ENCODE peak calls at places on chromosomes 4 and X, in five cellular contexts. S is MM.1S, C is GM23338, M is PC-3, G is GM23248. N is an unnamed sample.

GRCh38 chrX:154059729-154060245 is 37.7 kb downstream of the MECP2 start:
- DNase-seq in G (no peak), C (no peak), M (no peak), S (no peak), N (no peak)

GRCh38 chr4:168587326-168588125 is 90.7 kb downstream of the PALLD start:
- DNase-seq in G (peak; percentile 92), M (peak; percentile 95), S (no peak), C (no peak), N (peak; percentile 79)

GRCh38 chrX:36431819-36432218 is 512.3 kb downstream of the CFAP47 start:
- DNase-seq in G (peak; percentile 0), M (peak; percentile 46), C (no peak), S (no peak), N (no peak)

GRCh38 chrX:4550018-4550417 is 836.6 kb upstream of the PRKX start:
- DNase-seq in C (peak; percentile 40), S (no peak), M (peak; percentile 47), G (no peak), N (no peak)

GRCh38 chr4:4887426-4887825 is 28.0 kb downstream of the MSX1 start:
- DNase-seq in C (no peak), M (no peak), S (no peak), G (no peak), N (no peak)

GRCh38 chr4:92241094-92241493 is 62.7 kb upstream of the GRID2 start:
- DNase-seq in G (no peak), C (no peak), M (no peak), S (no peak), N (no peak)

GRCh38 chr4:61380865-61381264 is 180.7 kb downstream of the ADGRL3 start:
- DNase-seq in S (no peak), G (no peak), C (peak; percentile 50), M (no peak), N (no peak)

GRCh38 chr4:142846105-142846728 is at the start of gene INPP4B:
- DNase-seq in C (peak; percentile 73), M (peak; percentile 70), S (peak; percentile 71), G (peak; percentile 89), N (peak; percentile 46)

GRCh38 chr4:111905511-111905910 is 239.7 kb upstream of the FAM241A start:
- DNase-seq in M (no peak), G (no peak), S (no peak), C (no peak), N (no peak)

GRCh38 chr4:118173956-118174355 is 139.7 kb downstream of the NDST3 start:
- DNase-seq in C (no peak), M (peak; percentile 4), G (peak; percentile 81), S (no peak), N (no peak)

GRCh38 chr4:8537041-8537461 is 43.1 kb upstream of the GPR78 start:
- DNase-seq in G (peak; percentile 96), M (peak; percentile 93), S (no peak), C (no peak), N (peak; percentile 86)

GRCh38 chr4:113358784-113359183 is 309.3 kb downstream of the ANK2 start:
- DNase-seq in C (peak; percentile 20), M (peak; percentile 35), G (no peak), S (no peak), N (no peak)

GRCh38 chrX:137565921-137566745 is at the start of gene ZIC3:
- DNase-seq in M (peak; percentile 50), C (peak; percentile 80), S (no peak), G (peak; percentile 35), N (no peak)

GRCh38 chr4:10582059-10582686 is 102.4 kb downstream of the CLNK start:
- DNase-seq in M (peak; percentile 63), S (peak; percentile 37), G (peak; percentile 74), C (peak; percentile 72), N (peak; percentile 37)

GRCh38 chrX:150849996-150850720 is 48.3 kb downstream of the CD99L2 start:
- DNase-seq in S (no peak), C (no peak), G (peak; percentile 6), M (no peak), N (no peak)

GRCh38 chr4:8589336-8589735 is 3.2 kb upstream of the CPZ start:
- DNase-seq in G (no peak), S (no peak), M (no peak), C (no peak), N (no peak)

GRCh38 chrX:123665197-123665596 is 67.7 kb downstream of the THOC2 start:
- DNase-seq in M (peak; percentile 24), C (no peak), S (no peak), G (peak; percentile 1), N (peak; percentile 96)

GRCh38 chrX:20838477-20838876 is 535.7 kb upstream of the CNKSR2 start:
- DNase-seq in G (no peak), C (no peak), M (no peak), S (no peak), N (no peak)

DNA sequence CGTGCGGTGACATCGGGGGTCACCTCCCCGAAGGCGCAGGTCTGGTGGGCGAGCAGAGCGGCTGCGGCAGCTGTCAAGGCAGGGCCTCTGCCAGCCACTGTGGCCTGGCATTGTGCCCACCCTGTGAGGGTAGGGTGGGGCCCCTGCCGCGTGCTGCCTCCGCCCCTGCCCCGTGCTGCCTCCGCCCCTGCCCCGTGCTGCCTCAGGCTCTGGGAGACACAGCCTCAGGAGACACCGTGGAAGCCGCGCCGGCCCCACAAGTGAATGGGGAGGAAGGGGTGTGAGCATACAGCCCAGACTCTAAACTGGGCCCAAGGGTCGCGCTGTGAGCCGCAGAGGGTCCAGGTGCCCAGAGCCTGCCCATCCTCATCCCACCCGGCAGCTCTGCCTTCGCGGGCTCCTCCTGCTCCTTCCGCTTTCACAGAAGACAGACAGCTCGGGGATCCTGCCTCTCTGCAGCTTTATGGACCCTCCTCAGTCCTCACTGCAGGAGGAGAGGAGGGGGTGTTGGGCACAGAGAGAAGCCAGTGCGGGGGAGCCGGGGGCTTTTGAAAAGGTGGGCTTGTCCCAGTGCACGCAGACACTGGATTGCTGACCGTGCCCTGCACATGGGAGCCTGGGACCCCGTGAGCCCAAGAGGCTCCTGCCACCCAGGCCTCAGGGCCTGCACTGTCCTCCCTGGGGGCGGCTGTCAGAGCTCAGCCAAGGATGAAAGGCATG is 27.4 kb downstream of the PCGF3 start:
- DNase-seq in S (no peak), G (no peak), C (no peak), M (no peak), N (no peak)
- H3K9me2 ChIP-seq in S (no peaks in the 10 kb centered on the region), G (no peaks in the 10 kb centered on the region), C (no peaks in the 10 kb centered on the region), M (no peaks in the 10 kb centered on the region), N (no peaks in the 10 kb centered on the region)

GRCh38 chrX:96924581-96924980 is 40.9 kb downstream of the RPA4 start:
- DNase-seq in M (no peak), G (no peak), C (no peak), S (no peak), N (no peak)

DNA sequence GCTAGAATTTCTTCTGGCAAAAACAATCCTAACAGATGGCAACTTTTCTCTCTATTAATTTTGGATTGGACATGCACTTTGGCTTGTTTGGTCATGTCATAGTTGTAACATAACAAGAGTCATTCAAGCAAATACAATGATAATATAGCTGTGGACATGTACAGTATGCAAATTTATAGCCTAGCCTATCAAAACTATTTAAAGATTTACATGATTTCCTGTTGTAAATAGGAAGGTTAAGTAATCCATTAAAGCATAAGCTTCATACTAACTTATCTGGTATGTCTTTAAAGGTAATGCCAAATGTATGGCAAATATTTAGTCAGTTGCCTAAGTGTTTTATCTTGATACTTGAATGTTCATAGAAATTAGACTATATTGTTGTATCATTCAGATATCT is 45.3 kb downstream of the RPA4 start:
- DNase-seq in S (no peak), C (no peak), M (no peak), G (no peak), N (no peak)
- H3F3A ChIP-seq in S (no peaks in the 10 kb centered on the region), C (no peaks in the 10 kb centered on the region), M (no peaks in the 10 kb centered on the region), G (no peaks in the 10 kb centered on the region), N (no peaks in the 10 kb centered on the region)

GRCh38 chr4:157220026-157220881 is at the start of gene GRIA2:
- DNase-seq in C (peak; percentile 78), S (no peak), M (no peak), G (peak; percentile 70), N (peak; percentile 72)

GRCh38 chr4:157221895-157222763 is 1.6 kb downstream of the GRIA2 start:
- DNase-seq in M (no peak), G (peak; percentile 12), S (no peak), C (peak; percentile 88), N (no peak)

GRCh38 chr4:157223446-157223845 is 2.9 kb downstream of the GRIA2 start:
- DNase-seq in S (no peak), C (no peak), G (no peak), M (no peak), N (no peak)

GRCh38 chr4:157222764-157223145 is 2.2 kb downstream of the GRIA2 start:
- DNase-seq in S (no peak), M (no peak), C (no peak), G (no peak), N (no peak)

GRCh38 chr4:157221426-157221894 is 932 bp downstream of the GRIA2 start:
- DNase-seq in S (no peak), C (peak; percentile 34), M (no peak), G (no peak), N (no peak)
- TF ChIP-seq EZH2 in S (no peak), C (peak; percentile 68), M (no peak), G (no peak), N (no peak)

GRCh38 chr4:182066037-182066436 is 177.2 kb upstream of the TENM3 start:
- DNase-seq in C (no peak), M (no peak), S (no peak), G (no peak), N (no peak)
- H3K9me2 ChIP-seq in C (no peaks in the 10 kb centered on the region), M (no peaks in the 10 kb centered on the region), S (no peaks in the 10 kb centered on the region), G (no peaks in the 10 kb centered on the region), N (no peaks in the 10 kb centered on the region)

DNA sequence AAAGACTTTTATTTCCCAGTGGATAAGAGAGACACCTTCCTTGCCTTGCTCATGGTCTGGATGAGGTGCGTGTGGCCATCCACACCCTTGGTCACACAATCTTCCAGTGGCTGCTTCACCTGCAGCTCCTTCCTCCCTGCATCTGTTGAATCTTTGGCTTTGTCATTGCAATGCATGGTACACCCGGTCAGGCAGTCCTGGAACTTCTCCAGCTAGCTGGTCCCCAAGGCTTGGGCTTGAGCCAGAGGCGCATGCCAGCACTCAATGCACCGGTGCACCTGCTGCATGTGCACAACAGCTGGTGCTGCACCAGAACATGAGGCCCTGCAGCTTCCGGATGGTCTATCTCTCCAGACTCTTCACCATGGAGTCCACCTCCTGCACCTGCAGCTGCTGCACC is 31.7 kb downstream of the SCML1 start:
- DNase-seq in S (no peak), M (no peak), C (no peak), G (no peak), N (no peak)
- H3F3A ChIP-seq in S (no peaks in the 10 kb centered on the region), M (no peaks in the 10 kb centered on the region), C (no peaks in the 10 kb centered on the region), G (no peaks in the 10 kb centered on the region), N (no peaks in the 10 kb centered on the region)

DNA sequence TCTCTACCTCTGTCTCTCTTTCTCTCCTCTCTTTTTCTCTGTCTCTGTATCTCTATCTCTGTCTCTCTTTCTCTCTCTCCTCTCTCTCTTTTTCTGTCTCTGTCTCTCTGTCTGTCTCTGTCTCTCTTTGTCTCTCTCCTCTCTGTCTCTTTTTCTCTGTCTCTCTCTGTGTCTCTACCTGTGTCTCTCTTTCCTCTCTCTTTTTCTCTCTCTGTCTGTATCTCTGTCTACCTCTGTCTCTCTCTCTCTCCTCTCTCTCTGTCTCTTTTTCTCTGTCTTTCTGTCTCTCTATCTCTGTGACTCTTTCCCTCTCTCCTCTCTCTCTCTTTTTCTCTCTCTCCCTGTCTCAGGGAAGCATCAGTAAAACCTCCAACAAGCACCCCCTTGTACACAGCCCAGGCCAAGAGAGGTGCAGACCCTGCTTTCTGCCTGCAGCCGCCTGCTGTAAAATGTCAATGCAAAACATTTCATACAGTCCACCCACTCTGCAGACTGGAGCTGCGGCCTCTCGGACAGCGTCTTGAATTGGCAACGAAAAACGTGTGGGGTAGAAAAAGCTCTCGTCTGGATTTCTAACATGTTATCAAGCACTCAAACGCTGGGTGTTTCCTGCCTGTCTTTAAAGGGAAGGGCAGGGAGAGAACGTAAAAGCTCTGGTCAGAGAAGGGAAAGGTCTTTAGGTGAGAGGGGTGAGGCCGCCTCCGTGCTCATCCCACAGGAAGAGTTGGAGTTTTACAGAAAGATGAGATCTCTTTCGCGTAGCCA is 3.7 kb upstream of the SHOX start:
- DNase-seq in C (no peak), M (no peak), G (no peak), S (no peak), N (no peak)
- TF ChIP-seq EZH2 in C (peak; percentile 69), M (no peak), G (no peak), S (no peak), N (no peak)

N was measured in PC-9.